ENCODE peak calls at places on chromosomes 5 and 9, in six cellular contexts. Y is lower leg skin; Q is neural progenitor cell; Z is choroid plexus epithelial cell; B is RWPE2; V is CD4-positive, alpha-beta T cell. T is an unnamed sample.

GRCh38 chr5:111914957-111915356 is 158.0 kb upstream of the NREP start:
- DNase-seq in Y (no peak), Q (peak), Z (no peak), B (no peak), V (no peak), T (no peak)

GRCh38 chr5:139660105-139660915 is 12.2 kb downstream of the CXXC5 start:
- DNase-seq in Y (no peak), Q (no peak), Z (no peak), B (no peak), V (no peak), T (no peak)

GRCh38 chr9:94600715-94601114 is 7.1 kb upstream of the FBP2 start:
- DNase-seq in Y (no peak), Q (no peak), Z (no peak), B (no peak), V (no peak), T (no peak)

GRCh38 chr5:180787711-180788431 is 14.7 kb downstream of the MGAT1 start:
- DNase-seq in Y (no peak), Q (peak), Z (peak), B (no peak), V (no peak), T (no peak)

GRCh38 chr9:70403618-70404025 is 10.8 kb downstream of the KLF9 start:
- DNase-seq in Y (no peak), Q (no peak), Z (no peak), B (no peak), V (no peak), T (no peak)

GRCh38 chr9:120892748-120893584 is 16.0 kb upstream of the PHF19 start:
- DNase-seq in Y (no peak), Q (no peak), Z (peak), B (no peak), V (no peak), T (no peak)

GRCh38 chr9:111966851-111967250 is 70.2 kb downstream of the UGCG start:
- DNase-seq in Y (no peak), Q (no peak), Z (no peak), B (no peak), V (no peak), T (no peak)

GRCh38 chr5:10682429-10682746 is 78.6 kb downstream of the DAP start:
- DNase-seq in Y (no peak), Q (no peak), Z (no peak), B (peak), V (no peak), T (no peak)

GRCh38 chr5:151051066-151051930 is 29.5 kb downstream of the TNIP1 start:
- DNase-seq in Y (peak), Q (peak), Z (peak), B (no peak), V (peak), T (peak)

GRCh38 chr5:675876-676698 is 17.1 kb downstream of the TPPP start:
- DNase-seq in Y (no peak), Q (no peak), Z (no peak), B (no peak), V (no peak), T (no peak)

DNA sequence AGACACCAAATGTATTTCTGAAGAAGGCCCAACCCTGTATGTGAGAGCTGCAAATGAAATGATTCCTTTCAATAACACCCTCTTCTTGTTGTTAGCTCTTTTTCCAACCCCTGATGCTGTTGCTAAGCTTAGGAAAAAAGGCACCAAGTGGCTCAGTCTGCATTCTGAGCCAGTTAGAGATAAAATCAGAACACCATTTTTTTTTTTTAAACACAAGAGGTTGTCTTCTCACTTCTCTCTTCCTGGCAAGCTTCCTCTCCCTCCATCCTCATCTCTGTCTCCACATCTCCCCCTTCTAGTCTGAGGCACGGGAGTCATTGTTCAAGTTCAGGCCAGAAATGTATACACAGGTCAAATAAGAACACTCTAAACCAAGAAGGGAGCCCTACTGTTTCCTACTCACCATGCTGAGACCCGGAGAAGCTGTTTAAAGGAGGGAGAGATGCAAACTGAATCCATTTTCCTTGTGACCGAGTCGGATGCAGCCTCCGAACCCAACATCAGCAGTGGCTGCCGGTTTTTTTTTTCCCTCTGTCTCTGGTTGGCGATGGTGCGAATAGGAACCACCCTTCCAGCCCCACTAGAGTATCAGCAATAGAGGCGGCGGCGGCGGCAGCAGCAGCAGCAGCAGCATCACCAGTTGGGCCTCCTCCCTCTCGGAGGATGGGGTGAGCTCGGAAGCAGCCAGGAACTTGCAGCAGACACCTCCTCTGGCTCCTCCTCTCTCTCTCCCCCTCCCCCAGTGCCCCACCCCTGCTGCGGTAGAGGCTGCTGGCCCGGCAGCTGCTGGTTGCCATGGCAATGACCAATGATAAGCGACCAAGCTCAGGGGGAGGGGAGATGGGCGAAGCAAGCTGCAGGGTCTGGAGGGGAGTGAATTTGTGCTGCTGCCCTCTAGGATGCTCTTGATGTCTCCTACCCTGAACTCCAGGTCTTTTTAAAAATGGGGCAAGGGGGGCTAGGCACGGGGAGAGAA is at the start of gene JAKMIP2:
- DNase-seq in Y (peak), Q (peak), Z (peak), B (no peak), V (peak), T (peak)
- TF ChIP-seq CTCF in Y (no peak), Q (peak), Z (no peak), B (no peak), V (no peak), T (no peak)

DNA sequence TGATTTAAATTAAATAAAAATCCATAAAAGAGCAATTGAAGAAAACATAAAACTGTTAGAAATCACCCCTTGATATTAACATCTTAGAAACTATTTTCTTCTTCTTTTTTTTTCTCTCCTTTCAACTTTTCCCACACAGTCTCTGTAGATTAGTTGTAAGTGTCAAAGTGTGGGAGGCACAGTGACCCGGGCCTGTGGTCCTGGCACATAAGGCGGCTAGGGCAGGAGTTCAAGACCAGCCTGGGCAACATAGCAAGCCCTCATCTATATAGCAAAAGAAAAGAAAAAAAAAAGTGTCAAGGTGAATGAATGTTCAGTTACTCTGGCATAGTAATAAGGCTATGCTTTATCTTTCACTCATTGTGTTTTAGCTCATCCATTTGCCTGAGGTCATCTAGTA is 14.2 kb downstream of the RORB start:
- DNase-seq in Y (no peak), Q (no peak), Z (no peak), B (no peak), V (no peak), T (no peak)
- TF ChIP-seq CTCF in Y (no peak), Q (no peak), Z (no peak), B (no peak), V (no peak), T (no peak)

GRCh38 chr5:36073595-36074216 is 7.0 kb upstream of the UGT3A2 start:
- DNase-seq in Y (no peak), Q (peak), Z (peak), B (no peak), V (no peak), T (no peak)
- TF ChIP-seq CTCF in Y (no peak), Q (peak), Z (peak), B (peak), V (no peak), T (peak)

GRCh38 chr9:35911690-35912089 is 2.4 kb downstream of the SPAAR start:
- DNase-seq in Y (no peak), Q (no peak), Z (no peak), B (no peak), V (no peak), T (no peak)

GRCh38 chr9:35910613-35911488 is 1.6 kb downstream of the SPAAR start:
- DNase-seq in Y (no peak), Q (peak), Z (peak), B (no peak), V (peak), T (no peak)

GRCh38 chr9:35909274-35909673 is at the start of gene SPAAR:
- DNase-seq in Y (no peak), Q (no peak), Z (no peak), B (no peak), V (no peak), T (no peak)

GRCh38 chr9:35908484-35909125 is 685 bp upstream of the SPAAR start:
- DNase-seq in Y (no peak), Q (no peak), Z (peak), B (no peak), V (no peak), T (no peak)

DNA sequence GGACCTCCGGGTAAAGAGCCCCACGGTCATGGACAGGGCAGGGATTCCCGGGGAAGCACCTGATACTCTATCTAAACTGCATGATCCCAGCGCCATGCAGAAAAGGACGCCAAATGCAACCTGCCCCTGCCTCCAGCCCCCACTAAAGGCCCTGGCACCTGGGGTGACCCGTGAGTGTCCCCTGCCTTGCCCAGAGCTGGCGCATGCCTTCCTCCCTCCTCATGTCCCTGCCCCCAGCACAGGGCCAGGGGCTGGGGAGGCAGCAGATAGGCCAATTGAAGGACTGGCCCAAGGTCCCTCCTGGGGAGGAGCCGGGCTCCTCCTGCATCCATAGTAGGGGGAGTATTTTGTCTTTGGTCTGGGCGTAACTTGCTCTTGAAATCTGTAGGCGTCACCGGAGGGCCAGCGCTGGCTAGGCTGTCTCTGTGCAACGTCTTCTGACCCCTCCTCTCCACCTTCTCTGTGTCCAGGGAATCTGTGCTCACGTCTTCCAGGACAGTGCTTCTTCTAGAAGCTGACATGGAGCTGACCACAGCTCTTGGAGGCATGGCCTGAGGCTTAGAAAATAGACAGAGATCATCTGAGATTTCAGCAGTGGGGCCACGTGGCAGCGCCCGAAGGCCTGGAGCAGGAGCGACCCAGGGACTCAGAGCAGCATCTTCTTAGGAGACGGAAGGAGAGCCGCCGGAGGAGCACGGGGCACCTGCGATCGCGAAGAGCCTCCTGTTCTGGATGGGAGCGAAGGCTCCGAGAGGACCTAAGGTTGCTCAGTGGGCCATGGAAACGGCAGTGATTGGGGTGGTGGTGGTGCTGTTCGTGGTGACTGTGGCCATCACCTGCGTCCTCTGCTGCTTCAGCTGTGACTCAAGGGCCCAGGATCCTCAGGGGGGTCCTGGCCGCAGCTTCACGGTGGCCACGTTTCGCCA is 660 bp downstream of the SPAAR start:
- DNase-seq in Y (no peak), Q (no peak), Z (no peak), B (no peak), V (no peak), T (no peak)
- TF ChIP-seq CTCF in Y (no peak), Q (no peak), Z (no peak), B (no peak), V (no peak), T (no peak)

GRCh38 chr9:84667571-84668203 is 1.8 kb upstream of the NTRK2 start:
- DNase-seq in Y (peak), Q (peak), Z (peak), B (no peak), V (no peak), T (no peak)
- TF ChIP-seq CTCF in Y (no peak), Q (peak), Z (peak), B (no peak), V (no peak), T (peak)